ENCODE peak calls at places on chromosomes 3 and 15, in seven cellular contexts. K is tibial artery; U is mesenchymal stem cell; S is fibroblast of lung; W is body of pancreas; J is CD4-positive, CD25-positive, alpha-beta regulatory T cell; D is A673. P is an unnamed sample. For H3K36me3, the result is how much of the 10 kb centered on the place peaks cover.

GRCh38 chr3:116423945-116424344 is 21.3 kb downstream of the LSAMP start:
- DNase-seq in K (no peak), U (peak), S (peak), W (no peak), J (no peak), D (no peak), P (no peak)

GRCh38 chr15:65824031-65824743 is 32.1 kb upstream of the DENND4A start:
- DNase-seq in K (peak), U (peak), S (peak), W (peak), J (no peak), D (peak), P (no peak)

GRCh38 chr15:68259883-68260282 is 17.7 kb upstream of the FEM1B start:
- DNase-seq in K (no peak), U (no peak), S (no peak), W (no peak), J (no peak), D (no peak), P (no peak)

GRCh38 chr15:100349321-100349695 is 7.5 kb upstream of the ADAMTS17 start:
- DNase-seq in K (no peak), U (no peak), S (no peak), W (no peak), J (no peak), D (no peak), P (no peak)

GRCh38 chr3:180747805-180748361 is 68.6 kb upstream of the CCDC39 start:
- DNase-seq in K (no peak), U (no peak), S (no peak), W (no peak), J (no peak), D (no peak), P (no peak)

GRCh38 chr3:141242035-141242721 is 10.6 kb downstream of the PXYLP1 start:
- DNase-seq in K (peak), U (no peak), S (peak), W (no peak), J (no peak), D (no peak), P (no peak)

GRCh38 chr3:138649134-138649533 is 40.6 kb downstream of the FAIM start:
- DNase-seq in K (no peak), U (no peak), S (no peak), W (no peak), J (no peak), D (no peak), P (no peak)

GRCh38 chr3:178761024-178761423 is 224.8 kb downstream of the KCNMB2 start:
- DNase-seq in K (no peak), U (no peak), S (no peak), W (no peak), J (no peak), D (no peak), P (no peak)

GRCh38 chr3:145070795-145071194 is 1090.2 kb downstream of the PLOD2 start:
- DNase-seq in K (no peak), U (no peak), S (no peak), W (peak), J (no peak), D (no peak), P (no peak)

GRCh38 chr15:73965094-73965729 is 26.9 kb downstream of the STOML1 start:
- DNase-seq in K (no peak), U (no peak), S (no peak), W (no peak), J (no peak), D (no peak), P (no peak)

GRCh38 chr15:47820047-47820779 is 102.9 kb downstream of the SEMA6D start:
- DNase-seq in K (no peak), U (peak), S (peak), W (no peak), J (no peak), D (no peak), P (no peak)

GRCh38 chr3:66991478-66991877 is 6.6 kb upstream of the KBTBD8 start:
- DNase-seq in K (no peak), U (peak), S (peak), W (no peak), J (no peak), D (no peak), P (no peak)

GRCh38 chr3:190302209-190302885 is 19.9 kb downstream of the CLDN1 start:
- DNase-seq in K (no peak), U (no peak), S (no peak), W (no peak), J (no peak), D (peak), P (no peak)

GRCh38 chr3:105022813-105023212 is 343.9 kb upstream of the ALCAM start:
- DNase-seq in K (no peak), U (no peak), S (no peak), W (no peak), J (no peak), D (no peak), P (no peak)

GRCh38 chr3:152466784-152467183 is 198.1 kb downstream of the MBNL1 start:
- DNase-seq in K (no peak), U (peak), S (peak), W (no peak), J (peak), D (peak), P (no peak)

GRCh38 chr3:38563070-38563901 is 67.1 kb downstream of the EXOG start:
- DNase-seq in K (no peak), U (no peak), S (no peak), W (no peak), J (no peak), D (no peak), P (no peak)

GRCh38 chr3:110027446-110027845 is 690.1 kb upstream of the DPPA4 start:
- DNase-seq in K (no peak), U (peak), S (peak), W (no peak), J (no peak), D (peak), P (no peak)

GRCh38 chr3:72733676-72734075 is 114.6 kb downstream of the SHQ1 start:
- DNase-seq in K (no peak), U (no peak), S (no peak), W (no peak), J (no peak), D (no peak), P (no peak)

GRCh38 chr3:102544741-102545140 is 109.9 kb downstream of the ZPLD1 start:
- DNase-seq in K (no peak), U (no peak), S (no peak), W (no peak), J (no peak), D (no peak), P (no peak)

GRCh38 chr3:127475364-127475763 is 115.2 kb downstream of the TPRA1 start:
- DNase-seq in K (no peak), U (no peak), S (no peak), W (no peak), J (no peak), D (no peak), P (no peak)

GRCh38 chr15:81363713-81364112 is 10.3 kb downstream of the TMC3 start:
- DNase-seq in K (no peak), U (no peak), S (no peak), W (no peak), J (no peak), D (no peak), P (no peak)

DNA sequence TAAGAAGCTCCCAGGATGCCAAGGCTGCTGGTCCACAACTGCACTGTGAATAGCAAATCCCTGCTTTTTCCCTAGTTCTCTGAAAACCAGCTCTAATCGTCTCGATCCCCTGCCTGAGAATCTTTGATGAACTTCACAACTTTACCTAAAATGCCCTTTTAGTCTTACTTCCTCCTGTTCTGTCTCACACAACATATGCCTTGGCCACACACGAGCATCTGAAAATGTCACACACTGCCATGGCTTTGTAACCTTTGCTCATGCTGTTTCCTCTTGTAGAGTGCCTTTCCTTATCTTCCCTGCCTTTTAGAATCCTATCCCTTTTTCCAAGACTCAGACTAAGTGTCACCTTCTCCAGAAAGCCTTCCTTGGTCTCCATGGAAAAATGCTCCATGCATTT is 71.4 kb upstream of the HACD2 start:
- DNase-seq in K (no peak), U (no peak), S (no peak), W (no peak), J (no peak), D (no peak), P (no peak)
- H3K27ac ChIP-seq in K (peak), U (no peak), S (no peak), W (no peak), J (no peak), D (no peak), P (no peak)

DNA sequence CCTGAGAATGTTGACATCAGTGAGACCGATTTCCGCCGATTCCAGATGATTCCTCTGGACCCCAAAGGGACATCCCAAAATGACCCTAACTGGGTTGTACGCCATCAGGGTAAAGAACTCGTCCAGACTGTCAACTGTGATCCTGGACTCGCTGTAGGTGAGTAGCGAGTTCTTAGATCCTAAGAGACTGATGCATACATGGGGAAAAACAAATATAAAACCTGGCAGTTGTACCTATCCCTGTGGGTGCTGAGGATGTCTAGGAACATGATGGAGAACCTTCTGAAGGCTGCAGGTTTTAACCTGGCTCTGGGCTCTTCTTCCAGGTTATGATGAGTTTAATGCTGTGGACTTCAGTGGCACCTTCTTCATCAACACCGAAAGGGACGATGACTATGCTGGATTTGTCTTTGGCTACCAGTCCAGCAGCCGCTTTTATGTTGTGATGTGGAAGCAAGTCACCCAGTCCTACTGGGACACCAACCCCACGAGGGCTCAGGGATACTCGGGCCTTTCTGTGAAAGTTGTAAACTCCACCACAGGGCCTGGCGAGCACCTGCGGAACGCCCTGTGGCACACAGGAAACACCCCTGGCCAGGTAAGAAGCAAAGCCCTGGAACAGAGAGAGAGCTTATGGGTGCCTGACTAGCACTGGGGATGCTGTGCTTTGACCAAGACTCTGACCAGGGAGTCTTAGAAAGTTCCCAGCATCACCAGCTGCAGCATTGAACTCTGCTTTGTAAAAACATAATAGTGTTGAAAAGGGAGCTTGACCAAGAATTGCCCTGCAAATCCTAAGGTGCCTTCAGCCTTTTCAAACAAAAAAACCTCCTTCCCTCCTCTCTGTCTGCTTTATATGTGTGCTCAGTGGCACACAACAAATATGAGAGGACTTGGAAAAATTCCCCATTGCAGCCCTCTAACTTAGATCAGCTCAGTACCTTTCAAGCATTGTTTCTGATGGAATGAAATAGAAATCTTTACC is 12.5 kb downstream of the THBS1 start:
- DNase-seq in K (no peak), U (peak), S (peak), W (no peak), J (no peak), D (no peak), P (no peak)
- H3K36me3 ChIP-seq in K (half or more), U (under half), S (under half), W (under half), J (under half), D (under half), P (under half)

GRCh38 chr3:24359645-24360462 is 134.8 kb downstream of the THRB start:
- DNase-seq in K (no peak), U (no peak), S (no peak), W (peak), J (no peak), D (no peak), P (no peak)
- H3K27ac ChIP-seq in K (peak), U (no peak), S (no peak), W (no peak), J (no peak), D (no peak), P (no peak)

GRCh38 chr3:185649414-185649813 is 63.3 kb downstream of the SENP2 start:
- DNase-seq in K (no peak), U (peak), S (peak), W (no peak), J (no peak), D (no peak), P (no peak)
- H3K36me3 ChIP-seq in K (under half), U (half or more), S (under half), W (under half), J (under half), D (half or more), P (under half)

DNA sequence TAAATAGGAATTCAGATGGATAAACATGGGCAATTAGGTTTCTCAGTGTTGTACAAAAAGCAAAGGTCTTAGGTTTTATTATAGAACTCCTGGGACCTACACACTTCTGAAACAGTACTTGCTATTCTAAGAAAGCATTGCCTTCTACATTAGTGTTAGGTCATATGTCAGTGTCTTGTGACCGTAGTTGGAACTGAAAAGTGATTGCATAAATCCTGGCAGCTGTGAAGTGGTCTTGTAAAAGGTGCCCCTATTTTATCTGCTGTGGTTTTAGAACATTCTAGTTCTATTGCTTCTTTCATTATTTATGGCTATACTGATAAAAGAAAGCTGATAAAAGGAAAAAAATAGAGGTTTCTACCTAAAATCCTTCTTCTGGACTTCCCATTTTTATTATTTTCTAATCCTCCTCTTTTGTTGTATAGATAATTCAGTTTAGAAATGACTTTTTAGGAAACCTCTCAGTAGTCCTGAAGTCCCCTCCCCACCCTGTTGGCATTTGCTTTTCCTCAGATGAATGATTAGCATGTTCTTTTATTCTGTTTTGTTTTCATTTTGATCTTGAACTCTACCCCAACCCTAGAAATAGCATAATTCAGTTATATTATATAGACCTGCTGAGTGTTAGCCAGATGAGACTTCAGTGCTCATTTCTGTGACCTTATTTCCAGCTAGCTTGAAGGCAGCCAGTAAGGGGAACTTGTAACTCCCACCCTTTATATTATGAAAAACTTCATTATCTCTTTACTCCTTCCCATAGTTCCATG is 41.0 kb downstream of the SNRK start:
- DNase-seq in K (peak), U (peak), S (peak), W (no peak), J (no peak), D (no peak), P (no peak)
- H3K27ac ChIP-seq in K (peak), U (no peak), S (no peak), W (peak), J (peak), D (no peak), P (peak)

GRCh38 chr15:64739216-64739976 is 36.0 kb downstream of the RBPMS2 start:
- DNase-seq in K (no peak), U (no peak), S (no peak), W (no peak), J (no peak), D (no peak), P (no peak)
- H3K36me3 ChIP-seq in K (under half), U (under half), S (under half), W (under half), J (under half), D (under half), P (under half)

P was measured in tibial nerve.